ENCODE peak calls at places on chromosomes 12 and 14, in four cellular contexts. F is SW480; V is stimulated activated effector memory CD8-positive, alpha-beta T cell treated with anti-CD3 and anti-CD28 coated beads, Interleukin-12 subunit alpha, Interleukin-12 subunit beta, amount 100 ng/mL, for 72 hours; D is stimulated activated CD4-positive, alpha-beta T cell treated with anti-CD3 and anti-CD28 coated beads, TNF-alpha, amount 100 ng/mL, for 4 hours. L is an unnamed sample.

GRCh38 chr14:76918751-76919421 is 92.7 kb downstream of the LRRC74A start:
- DNase-seq in V (no peak), F (peak), D (no peak), L (peak)

GRCh38 chr14:28635387-28635786 is 131.2 kb upstream of the FOXG1 start:
- DNase-seq in D (no peak), V (no peak), F (peak), L (peak)

GRCh38 chr12:107296681-107297086 is 203.3 kb upstream of the CRY1 start:
- DNase-seq in D (no peak), V (no peak), F (peak), L (peak)

GRCh38 chr12:125403843-125404242 is 338.6 kb downstream of the AACS start:
- DNase-seq in D (no peak), V (no peak), F (no peak), L (no peak)

GRCh38 chr12:2288001-2288400 is 235.2 kb downstream of the CACNA1C start:
- DNase-seq in F (no peak), D (no peak), V (no peak), L (no peak)

GRCh38 chr12:76083246-76083735 is 1.2 kb downstream of the NAP1L1 start:
- DNase-seq in D (no peak), V (no peak), F (no peak), L (no peak)

GRCh38 chr12:73863541-73863940 is 674.1 kb upstream of the ATXN7L3B start:
- DNase-seq in D (no peak), V (no peak), F (peak), L (no peak)

GRCh38 chr12:122855985-122856831 is 21.0 kb downstream of the HIP1R start:
- DNase-seq in V (no peak), F (no peak), D (no peak), L (no peak)

GRCh38 chr12:68086019-68086603 is 73.4 kb downstream of the IFNG start:
- DNase-seq in V (no peak), F (no peak), D (no peak), L (no peak)

L was measured in SK-MEL-5.